ENCODE peak calls at places on chromosomes 7 and 10, in ten cellular contexts. U, B, M, K, Y, R, Z, N, S and W are unnamed samples.

GRCh38 chr10:118395919-118396318 is 53.8 kb upstream of the FAM204A start:
- DNase-seq in U (no peak), B (no peak), M (no peak), K (no peak), Y (no peak), R (no peak), Z (no peak), N (no peak), S (no peak), W (no peak)

GRCh38 chr10:101224910-101225823 is 4.1 kb downstream of the LBX1 start:
- DNase-seq in U (no peak), B (no peak), M (no peak), K (no peak), Y (no peak), R (no peak), Z (no peak), N (peak; percentile 77), S (no peak), W (no peak)

GRCh38 chr10:79244841-79245504 is 102.3 kb upstream of the PPIF start:
- DNase-seq in U (no peak), B (no peak), M (no peak), K (no peak), Y (no peak), R (no peak), Z (no peak), N (no peak), S (no peak), W (no peak)

GRCh38 chr7:14228341-14228740 is 238.9 kb upstream of the ETV1 start:
- DNase-seq in U (peak; percentile 57), B (peak; percentile 2), M (no peak), K (no peak), Y (no peak), R (no peak), Z (no peak), N (no peak), S (no peak), W (peak; percentile 21)

GRCh38 chr10:133444342-133445267 is 9.1 kb upstream of the SCART1 start:
- DNase-seq in U (no peak), B (no peak), M (no peak), K (peak; percentile 3), Y (no peak), R (no peak), Z (no peak), N (no peak), S (no peak), W (no peak)

GRCh38 chr7:29177963-29178612 is 16.5 kb upstream of the CHN2 start:
- DNase-seq in U (no peak), B (peak; percentile 36), M (no peak), K (no peak), Y (no peak), R (no peak), Z (no peak), N (no peak), S (peak; percentile 58), W (peak; percentile 5)

GRCh38 chr10:117373848-117374505 is 1.3 kb downstream of the PDZD8 start:
- DNase-seq in U (peak; percentile 51), B (peak; percentile 67), M (no peak), K (peak; percentile 42), Y (no peak), R (no peak), Z (no peak), N (peak; percentile 45), S (peak; percentile 67), W (peak; percentile 74)

GRCh38 chr10:117320050-117320665 is 55.1 kb downstream of the PDZD8 start:
- DNase-seq in U (peak; percentile 40), B (peak; percentile 41), M (no peak), K (no peak), Y (peak; percentile 23), R (no peak), Z (no peak), N (peak; percentile 53), S (peak; percentile 38), W (peak; percentile 40)

GRCh38 chr10:1054684-1055083 is 1.5 kb upstream of the WDR37 start:
- DNase-seq in U (no peak), B (peak; percentile 47), M (no peak), K (no peak), Y (no peak), R (no peak), Z (no peak), N (no peak), S (no peak), W (no peak)

GRCh38 chr7:47501406-47501805 is 80.5 kb downstream of the TNS3 start:
- DNase-seq in U (peak; percentile 94), B (peak; percentile 47), M (no peak), K (peak; percentile 63), Y (no peak), R (no peak), Z (no peak), N (no peak), S (peak; percentile 82), W (peak; percentile 98)

GRCh38 chr10:131961777-131962450 is 19.8 kb downstream of the BNIP3 start:
- DNase-seq in U (no peak), B (peak; percentile 24), M (no peak), K (no peak), Y (no peak), R (no peak), Z (no peak), N (no peak), S (no peak), W (no peak)

GRCh38 chr10:43380610-43381222 is 9.3 kb downstream of the FXYD4 start:
- DNase-seq in U (peak; percentile 76), B (peak; percentile 15), M (no peak), K (no peak), Y (no peak), R (peak; percentile 59), Z (no peak), N (no peak), S (peak; percentile 58), W (peak; percentile 63)

GRCh38 chr10:36888925-36889573 is 236.3 kb upstream of the ANKRD30A start:
- DNase-seq in U (peak; percentile 3), B (peak; percentile 20), M (no peak), K (no peak), Y (peak; percentile 89), R (peak; percentile 8), Z (no peak), N (peak; percentile 65), S (peak; percentile 7), W (peak; percentile 13)

GRCh38 chr7:44636041-44636580 is 29.7 kb downstream of the OGDH start:
- DNase-seq in U (no peak), B (no peak), M (no peak), K (no peak), Y (no peak), R (no peak), Z (no peak), N (no peak), S (no peak), W (no peak)

GRCh38 chr10:93554760-93555432 is 11.6 kb upstream of the FFAR4 start:
- DNase-seq in U (peak; percentile 65), B (peak; percentile 64), M (no peak), K (peak; percentile 29), Y (peak; percentile 68), R (peak; percentile 47), Z (peak; percentile 21), N (peak; percentile 90), S (peak; percentile 86), W (peak; percentile 64)

GRCh38 chr7:1939434-1940401 is 269.6 kb downstream of the ELFN1 start:
- DNase-seq in U (no peak), B (peak; percentile 61), M (no peak), K (no peak), Y (no peak), R (no peak), Z (no peak), N (no peak), S (no peak), W (no peak)
- H3K4me3 ChIP-seq in U (no peak overlapping the region), B (peak overlapping the region; percentile 32), M (no peak overlapping the region), K (no peak overlapping the region), Y (no peak overlapping the region), R (no peak overlapping the region), Z (peak overlapping the region; percentile 59), N (no peak overlapping the region), S (no peak overlapping the region), W (no peak overlapping the region)

DNA sequence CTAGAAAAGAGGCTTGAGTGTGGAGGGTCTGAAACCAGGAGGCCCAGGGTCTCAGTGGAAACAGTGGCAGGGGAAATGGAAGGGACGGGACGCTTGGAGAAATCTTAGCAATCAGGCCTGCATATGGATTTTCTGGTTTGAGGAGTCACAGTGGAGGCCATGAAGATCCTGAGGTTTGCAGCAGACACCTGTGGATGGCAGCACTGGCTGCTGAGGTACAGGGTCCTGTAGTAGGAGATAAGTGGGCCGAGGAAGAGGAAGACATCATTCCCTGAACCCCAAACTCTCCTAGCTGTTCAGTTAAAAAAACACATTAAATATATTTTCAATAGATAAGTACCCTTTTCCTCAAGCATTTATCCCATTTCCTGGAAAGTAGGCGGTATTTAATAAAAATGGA is 208.8 kb upstream of the IGFBP3 start:
- DNase-seq in U (no peak), B (no peak), M (no peak), K (no peak), Y (peak; percentile 29), R (no peak), Z (no peak), N (no peak), S (no peak), W (peak; percentile 32)
- TF ChIP-seq CTCF in U (no peak), B (no peak), M (no peak), K (no peak), Y (peak; percentile 71), R (peak; percentile 64), Z (no peak), N (no peak), S (no peak), W (peak; percentile 60)

DNA sequence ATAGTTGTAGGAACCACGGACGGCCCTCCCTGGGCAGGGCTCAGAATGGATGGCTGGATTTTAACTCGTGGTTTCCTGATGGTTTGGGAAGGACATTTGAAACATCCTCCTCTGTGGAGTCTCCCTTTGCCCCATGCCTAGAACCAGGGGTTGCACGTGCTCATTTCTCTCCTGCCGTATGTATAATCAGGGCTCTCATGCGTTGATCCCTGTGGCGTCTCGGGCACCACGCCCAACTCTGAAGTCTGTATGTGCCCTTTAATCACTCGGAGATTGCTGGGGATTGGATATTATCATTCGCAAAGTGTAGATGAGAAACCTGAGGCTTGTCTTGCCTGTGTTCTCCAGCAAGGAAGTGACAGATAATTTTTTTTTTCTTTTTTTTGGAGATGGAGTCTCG is 257.1 kb downstream of the CAMK1D start:
- DNase-seq in U (no peak), B (no peak), M (no peak), K (no peak), Y (no peak), R (no peak), Z (no peak), N (no peak), S (no peak), W (no peak)
- H3K4me3 ChIP-seq in U (no peak overlapping the region), B (no peak overlapping the region), M (peak overlapping the region; percentile 47), K (no peak overlapping the region), Y (no peak overlapping the region), R (no peak overlapping the region), Z (no peak overlapping the region), N (no peak overlapping the region), S (no peak overlapping the region), W (no peak overlapping the region)

GRCh38 chr10:58733436-58733835 is 220.8 kb downstream of the BICC1 start:
- DNase-seq in U (no peak), B (no peak), M (no peak), K (no peak), Y (no peak), R (no peak), Z (no peak), N (no peak), S (no peak), W (no peak)

GRCh38 chr10:58731276-58731675 is 218.6 kb downstream of the BICC1 start:
- DNase-seq in U (no peak), B (no peak), M (no peak), K (no peak), Y (no peak), R (no peak), Z (no peak), N (no peak), S (no peak), W (no peak)

GRCh38 chr10:58735087-58735486 is 222.4 kb downstream of the BICC1 start:
- DNase-seq in U (no peak), B (no peak), M (no peak), K (no peak), Y (no peak), R (no peak), Z (no peak), N (no peak), S (no peak), W (no peak)

GRCh38 chr10:58734116-58734515 is 221.4 kb downstream of the BICC1 start:
- DNase-seq in U (no peak), B (peak; percentile 40), M (no peak), K (no peak), Y (no peak), R (no peak), Z (no peak), N (no peak), S (no peak), W (no peak)
- TF ChIP-seq CTCF in U (no peak), B (peak; percentile 14), M (peak; percentile 22), K (no peak), Y (no peak), R (no peak), Z (no peak), N (no peak), S (no peak), W (no peak)